ENCODE peak calls at places on chromosomes 1 and 21, in four cellular contexts. A is WTC11, G is IMR-90, K is GM12878. W is an unnamed sample.

GRCh38 chr1:153869486-153869885 is 53.3 kb downstream of the GATAD2B start:
- DNase-seq in K (no peak), A (no peak), G (no peak), W (no peak)

GRCh38 chr1:228863776-228864175 is 128.5 kb downstream of the RHOU start:
- DNase-seq in G (no peak), A (no peak), K (no peak), W (no peak)

GRCh38 chr21:16536661-16537359 is 807.0 kb downstream of the USP25 start:
- DNase-seq in K (no peak), G (peak; percentile 6), A (no peak), W (no peak)

GRCh38 chr1:234721476-234722266 is 111.7 kb upstream of the IRF2BP2 start:
- DNase-seq in A (no peak), G (peak; percentile 98), K (no peak), W (no peak)

GRCh38 chr1:243508303-243508713 is 252.5 kb downstream of the SDCCAG8 start:
- DNase-seq in K (no peak), G (no peak), A (no peak), W (no peak)

GRCh38 chr21:38619865-38620513 is 121.7 kb upstream of the ERG start:
- DNase-seq in K (no peak), G (no peak), A (no peak), W (no peak)

GRCh38 chr1:92404661-92405060 is 82.1 kb downstream of the GFI1 start:
- DNase-seq in K (no peak), A (no peak), G (peak; percentile 40), W (no peak)

GRCh38 chr1:153572569-153573015 is 6.9 kb upstream of the S100A2 start:
- DNase-seq in A (peak; percentile 73), K (peak; percentile 37), G (peak; percentile 82), W (peak; percentile 86)

DNA sequence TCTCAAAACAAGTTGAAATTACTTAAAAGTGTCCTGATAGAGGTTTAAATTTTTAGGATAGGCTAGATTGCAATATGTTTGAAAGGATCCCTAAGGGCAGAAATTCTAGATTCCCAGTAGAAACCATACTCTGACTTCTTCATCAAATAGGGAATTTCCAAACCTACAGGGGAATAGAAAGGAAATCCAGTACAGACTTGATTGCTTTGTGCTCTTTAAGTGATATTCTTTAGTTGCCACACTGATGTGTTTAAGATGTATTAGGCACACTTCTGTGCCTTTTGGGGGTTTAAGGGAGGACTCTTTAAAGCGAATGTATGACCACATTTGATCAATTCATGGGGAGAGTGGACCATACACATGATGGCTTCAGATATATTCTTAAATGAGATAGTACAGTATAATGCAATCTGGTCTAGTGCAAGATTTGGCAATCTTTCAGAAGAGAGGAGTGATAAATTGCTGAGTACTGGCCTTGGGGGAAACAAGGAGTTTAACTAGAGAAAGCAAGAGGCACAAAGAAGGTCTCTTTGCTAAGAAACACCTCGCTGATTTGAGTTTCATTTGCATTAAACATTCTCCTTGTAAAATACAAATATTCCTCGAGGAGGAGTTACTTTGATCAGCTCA is 268.8 kb upstream of the NR5A2 start:
- DNase-seq in G (no peak), A (no peak), K (no peak), W (no peak)
- TF ChIP-seq USF2 in G (no peak), A (no peak), K (no peak), W (no peak)

DNA sequence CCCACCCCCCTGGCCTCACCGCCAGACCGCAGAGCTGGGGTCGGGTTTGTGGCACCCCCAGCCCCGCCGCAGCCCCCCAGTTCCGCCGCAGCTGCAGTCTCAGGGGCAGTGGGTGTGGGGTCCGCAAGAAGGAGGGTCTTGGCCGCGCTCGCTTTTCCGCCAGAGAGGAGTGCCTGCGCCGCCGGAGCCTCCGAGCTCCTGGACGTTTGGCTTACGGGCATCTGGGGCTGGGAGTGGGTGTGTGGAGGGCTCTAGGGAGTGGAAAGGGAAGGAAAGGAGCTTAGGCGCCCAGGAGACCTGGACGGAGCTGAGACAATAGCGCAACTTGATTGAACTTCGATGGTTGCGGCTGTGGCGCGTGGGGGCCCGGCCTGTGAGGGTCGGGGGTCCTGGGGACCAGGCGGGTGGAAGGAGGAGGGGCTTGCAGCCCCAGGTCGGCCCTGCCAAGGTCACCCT is 88.8 kb upstream of the IPO9 start:
- DNase-seq in A (peak; percentile 52), G (no peak), K (no peak), W (no peak)
- TF ChIP-seq USF2 in A (no peak), G (no peak), K (no peak), W (no peak)

GRCh38 chr1:115507916-115508315 is 133.9 kb upstream of the VANGL1 start:
- DNase-seq in A (no peak), G (no peak), K (no peak), W (no peak)

GRCh38 chr1:115505157-115505571 is 136.6 kb upstream of the VANGL1 start:
- DNase-seq in K (no peak), G (peak; percentile 21), A (no peak), W (no peak)

GRCh38 chr1:115506523-115507255 is 135.1 kb upstream of the VANGL1 start:
- DNase-seq in G (no peak), A (no peak), K (no peak), W (no peak)

GRCh38 chr1:115501476-115501875 is 140.3 kb upstream of the VANGL1 start:
- DNase-seq in A (no peak), K (no peak), G (peak; percentile 18), W (no peak)

GRCh38 chr1:115507256-115507589 is 134.5 kb upstream of the VANGL1 start:
- DNase-seq in G (peak; percentile 63), K (no peak), A (peak; percentile 40), W (peak; percentile 28)
- TF ChIP-seq USF2 in G (no peak), K (no peak), A (no peak), W (no peak)

GRCh38 chr1:157833155-157833554 is 8.5 kb downstream of the CD5L start:
- DNase-seq in G (no peak), A (no peak), K (no peak), W (no peak)

GRCh38 chr1:157829711-157830110 is 9.8 kb upstream of the FCRL1 start:
- DNase-seq in K (no peak), A (no peak), G (no peak), W (no peak)

GRCh38 chr1:157834430-157834829 is 7.2 kb downstream of the CD5L start:
- DNase-seq in K (no peak), G (no peak), A (no peak), W (no peak)

GRCh38 chr1:157830887-157831286 is 10.7 kb downstream of the CD5L start:
- DNase-seq in K (no peak), G (no peak), A (no peak), W (no peak)

DNA sequence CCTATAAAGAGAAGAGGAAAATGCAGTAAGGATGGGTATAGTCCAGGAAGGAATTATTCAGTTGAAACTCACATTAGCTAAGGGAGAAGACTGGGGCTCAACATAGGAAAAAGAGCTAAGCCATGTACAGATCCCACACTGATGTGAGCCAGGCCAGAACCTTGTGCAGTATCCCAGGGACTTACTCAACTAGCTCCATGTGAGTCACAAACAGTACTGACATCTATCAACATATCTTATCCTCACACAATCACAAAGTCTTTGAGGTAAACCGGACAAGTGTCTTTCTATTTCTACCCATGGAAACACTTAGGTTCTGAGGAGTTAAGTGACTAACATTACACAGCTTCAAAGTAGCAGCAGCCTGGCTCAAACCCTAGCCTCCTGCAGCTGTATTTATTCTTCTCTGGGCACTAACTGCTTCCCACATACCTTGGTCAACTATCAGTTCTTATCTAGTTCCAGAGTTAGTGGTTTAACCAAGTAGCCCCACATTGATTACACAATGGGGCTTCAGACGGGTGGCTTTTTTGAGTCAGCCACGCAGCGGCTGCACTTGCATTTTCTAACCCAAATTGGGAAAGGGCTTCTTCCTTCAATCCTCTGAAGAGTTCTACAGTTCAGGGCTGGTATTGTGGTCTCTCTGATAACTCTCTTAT is 9.5 kb downstream of the CD5L start:
- DNase-seq in K (no peak), A (no peak), G (no peak), W (no peak)
- TF ChIP-seq USF2 in K (no peak), A (no peak), G (no peak), W (no peak)

GRCh38 chr1:74237035-74237434 is 1.8 kb downstream of the TNNI3K start:
- DNase-seq in G (no peak), K (no peak), A (no peak), W (no peak)

GRCh38 chr1:74236440-74236839 is 1.3 kb downstream of the TNNI3K start:
- DNase-seq in K (no peak), A (no peak), G (no peak), W (no peak)

GRCh38 chr1:74235153-74235552 is at the start of gene TNNI3K:
- DNase-seq in K (no peak), G (no peak), A (no peak), W (no peak)

DNA sequence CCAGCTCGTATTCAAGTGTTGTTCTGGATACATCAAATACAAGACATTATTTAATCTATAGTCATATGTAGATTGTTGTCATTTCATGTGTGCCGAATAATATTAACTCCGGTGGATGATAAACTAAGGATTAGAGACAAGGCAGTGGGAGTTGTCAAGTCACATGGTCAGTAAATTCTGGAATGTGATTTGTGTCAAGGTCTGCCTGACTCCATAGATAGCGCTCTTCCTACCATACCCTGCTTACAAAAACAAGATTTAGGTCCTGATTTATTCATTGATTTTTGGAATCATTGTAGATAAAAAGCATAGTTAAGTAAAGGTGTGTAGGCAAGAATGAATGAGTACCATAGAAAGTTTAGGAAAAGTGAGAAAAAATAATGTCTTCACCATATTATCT is 2.6 kb downstream of the TNNI3K start:
- DNase-seq in G (no peak), A (no peak), K (no peak), W (no peak)
- TF ChIP-seq USF2 in G (no peak), A (no peak), K (no peak), W (no peak)

W was measured in A549.